ENCODE peak calls at places on chromosomes 1 and 21, in five cellular contexts. One of them, this sample, is unnamed.

GRCh38 chr1:226050133-226050532 is 12.4 kb upstream of the H3-3A start:
- DNase-seq in skeletal muscle cell: no peak
- DNase-seq in ovary: no peak
- DNase-seq in fibroblast of the aortic adventitia: no peak
- DNase-seq in effector memory CD4-positive, alpha-beta T cell: no peak
- DNase-seq in this sample: no peak

GRCh38 chr1:14915356-14916054 is 238.0 kb upstream of the TMEM51 start:
- DNase-seq in skeletal muscle cell: no peak
- DNase-seq in ovary: peak
- DNase-seq in fibroblast of the aortic adventitia: peak
- DNase-seq in effector memory CD4-positive, alpha-beta T cell: no peak
- DNase-seq in this sample: peak

GRCh38 chr1:114758251-114758832 is 558 bp upstream of the CSDE1 start:
- DNase-seq in skeletal muscle cell: no peak
- DNase-seq in ovary: no peak
- DNase-seq in fibroblast of the aortic adventitia: no peak
- DNase-seq in effector memory CD4-positive, alpha-beta T cell: no peak
- DNase-seq in this sample: no peak

GRCh38 chr1:108568589-108568988 is 8.7 kb downstream of the EEIG2 start:
- DNase-seq in skeletal muscle cell: no peak
- DNase-seq in ovary: no peak
- DNase-seq in fibroblast of the aortic adventitia: no peak
- DNase-seq in effector memory CD4-positive, alpha-beta T cell: no peak
- DNase-seq in this sample: no peak

GRCh38 chr1:225544283-225544682 is 108.6 kb downstream of the ENAH start:
- DNase-seq in skeletal muscle cell: no peak
- DNase-seq in ovary: no peak
- DNase-seq in fibroblast of the aortic adventitia: no peak
- DNase-seq in effector memory CD4-positive, alpha-beta T cell: no peak
- DNase-seq in this sample: no peak

GRCh38 chr1:231093158-231093922 is 53.3 kb upstream of the FAM89A start:
- DNase-seq in skeletal muscle cell: no peak
- DNase-seq in ovary: no peak
- DNase-seq in fibroblast of the aortic adventitia: peak
- DNase-seq in effector memory CD4-positive, alpha-beta T cell: no peak
- DNase-seq in this sample: no peak

GRCh38 chr1:114319480-114319879 is 165.8 kb upstream of the SYT6 start:
- DNase-seq in skeletal muscle cell: peak
- DNase-seq in ovary: no peak
- DNase-seq in fibroblast of the aortic adventitia: peak
- DNase-seq in effector memory CD4-positive, alpha-beta T cell: no peak
- DNase-seq in this sample: no peak

GRCh38 chr1:213457097-213457680 is 406.1 kb downstream of the RPS6KC1 start:
- DNase-seq in skeletal muscle cell: no peak
- DNase-seq in ovary: no peak
- DNase-seq in fibroblast of the aortic adventitia: peak
- DNase-seq in effector memory CD4-positive, alpha-beta T cell: no peak
- DNase-seq in this sample: no peak

GRCh38 chr1:43834280-43835140 is 99.1 kb upstream of the ARTN start:
- DNase-seq in skeletal muscle cell: no peak
- DNase-seq in ovary: no peak
- DNase-seq in fibroblast of the aortic adventitia: peak
- DNase-seq in effector memory CD4-positive, alpha-beta T cell: no peak
- DNase-seq in this sample: no peak

GRCh38 chr1:194181845-194182244 is 995.4 kb upstream of the B3GALT2 start:
- DNase-seq in skeletal muscle cell: no peak
- DNase-seq in ovary: no peak
- DNase-seq in fibroblast of the aortic adventitia: no peak
- DNase-seq in effector memory CD4-positive, alpha-beta T cell: no peak
- DNase-seq in this sample: no peak

GRCh38 chr1:24191860-24192259 is 4.8 kb upstream of the IFNLR1 start:
- DNase-seq in skeletal muscle cell: no peak
- DNase-seq in ovary: no peak
- DNase-seq in fibroblast of the aortic adventitia: peak
- DNase-seq in effector memory CD4-positive, alpha-beta T cell: no peak
- DNase-seq in this sample: no peak

GRCh38 chr1:228277491-228278431 is 69.9 kb downstream of the OBSCN start:
- DNase-seq in skeletal muscle cell: no peak
- DNase-seq in ovary: no peak
- DNase-seq in fibroblast of the aortic adventitia: no peak
- DNase-seq in effector memory CD4-positive, alpha-beta T cell: no peak
- DNase-seq in this sample: no peak

GRCh38 chr1:235872270-235872669 is 5.6 kb upstream of the LYST start:
- DNase-seq in skeletal muscle cell: no peak
- DNase-seq in ovary: no peak
- DNase-seq in fibroblast of the aortic adventitia: no peak
- DNase-seq in effector memory CD4-positive, alpha-beta T cell: no peak
- DNase-seq in this sample: no peak

GRCh38 chr21:43603641-43604504 is 55.4 kb downstream of the HSF2BP start:
- DNase-seq in skeletal muscle cell: peak
- DNase-seq in ovary: no peak
- DNase-seq in fibroblast of the aortic adventitia: peak
- DNase-seq in effector memory CD4-positive, alpha-beta T cell: no peak
- DNase-seq in this sample: peak

GRCh38 chr1:208641881-208642280 is 397.7 kb upstream of the PLXNA2 start:
- DNase-seq in skeletal muscle cell: no peak
- DNase-seq in ovary: no peak
- DNase-seq in fibroblast of the aortic adventitia: no peak
- DNase-seq in effector memory CD4-positive, alpha-beta T cell: no peak
- DNase-seq in this sample: no peak

GRCh38 chr1:195733826-195734225 is 874.4 kb downstream of the KCNT2 start:
- DNase-seq in skeletal muscle cell: no peak
- DNase-seq in ovary: no peak
- DNase-seq in fibroblast of the aortic adventitia: no peak
- DNase-seq in effector memory CD4-positive, alpha-beta T cell: no peak
- DNase-seq in this sample: peak

GRCh38 chr21:43866659-43867331 is 1.8 kb downstream of the AGPAT3 start:
- DNase-seq in skeletal muscle cell: no peak
- DNase-seq in ovary: peak
- DNase-seq in fibroblast of the aortic adventitia: no peak
- DNase-seq in effector memory CD4-positive, alpha-beta T cell: peak
- DNase-seq in this sample: no peak

GRCh38 chr1:224065455-224065854 is 48.5 kb upstream of the FBXO28 start:
- DNase-seq in skeletal muscle cell: no peak
- DNase-seq in ovary: no peak
- DNase-seq in fibroblast of the aortic adventitia: peak
- DNase-seq in effector memory CD4-positive, alpha-beta T cell: no peak
- DNase-seq in this sample: no peak

GRCh38 chr1:9161963-9162362 is 33.1 kb upstream of the GPR157 start:
- DNase-seq in skeletal muscle cell: no peak
- DNase-seq in ovary: no peak
- DNase-seq in fibroblast of the aortic adventitia: no peak
- DNase-seq in effector memory CD4-positive, alpha-beta T cell: no peak
- DNase-seq in this sample: no peak

GRCh38 chr1:180241716-180242544 is 11.9 kb downstream of the LHX4 start:
- DNase-seq in skeletal muscle cell: no peak
- DNase-seq in ovary: no peak
- DNase-seq in fibroblast of the aortic adventitia: no peak
- DNase-seq in effector memory CD4-positive, alpha-beta T cell: no peak
- DNase-seq in this sample: no peak

GRCh38 chr1:145891587-145892485 is 6.2 kb upstream of the ANKRD35 start:
- DNase-seq in skeletal muscle cell: peak
- DNase-seq in ovary: peak
- DNase-seq in fibroblast of the aortic adventitia: peak
- DNase-seq in effector memory CD4-positive, alpha-beta T cell: peak
- DNase-seq in this sample: peak

GRCh38 chr1:228020686-228021525 is 14.1 kb downstream of the WNT3A start:
- DNase-seq in skeletal muscle cell: no peak
- DNase-seq in ovary: peak
- DNase-seq in fibroblast of the aortic adventitia: no peak
- DNase-seq in effector memory CD4-positive, alpha-beta T cell: no peak
- DNase-seq in this sample: no peak

DNA sequence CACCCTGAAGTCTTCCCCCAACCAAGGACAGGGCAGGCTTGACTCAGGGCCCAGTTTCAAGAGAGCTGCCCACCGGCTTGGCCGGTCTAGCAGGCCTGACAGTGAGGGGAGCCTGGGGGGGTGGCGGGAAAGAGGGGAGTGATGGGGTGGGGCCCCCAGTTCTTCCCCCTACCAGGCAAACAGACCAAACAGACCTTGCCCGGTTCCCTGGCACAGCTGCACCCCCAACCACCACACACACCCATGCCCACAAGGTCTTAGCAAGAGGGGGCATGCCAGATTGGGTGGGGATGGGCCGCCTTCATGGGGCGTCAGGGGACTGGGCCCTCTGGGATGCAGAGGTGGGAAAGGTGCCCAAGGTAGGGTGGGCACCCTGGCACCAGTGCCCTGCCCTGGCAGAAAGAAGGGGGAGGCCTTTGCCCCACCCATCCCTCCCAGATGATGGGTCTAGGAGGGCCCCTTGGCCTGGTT is 8.9 kb downstream of the ZBTB7B start:
- DNase-seq in skeletal muscle cell: no peak
- DNase-seq in ovary: no peak
- DNase-seq in fibroblast of the aortic adventitia: no peak
- DNase-seq in effector memory CD4-positive, alpha-beta T cell: no peak
- DNase-seq in this sample: no peak
- H3K4me3 ChIP-seq in skeletal muscle cell: no peak
- H3K4me3 ChIP-seq in ovary: no peak
- H3K4me3 ChIP-seq in fibroblast of the aortic adventitia: no peak
- H3K4me3 ChIP-seq in effector memory CD4-positive, alpha-beta T cell: peak
- H3K4me3 ChIP-seq in this sample: no peak

DNA sequence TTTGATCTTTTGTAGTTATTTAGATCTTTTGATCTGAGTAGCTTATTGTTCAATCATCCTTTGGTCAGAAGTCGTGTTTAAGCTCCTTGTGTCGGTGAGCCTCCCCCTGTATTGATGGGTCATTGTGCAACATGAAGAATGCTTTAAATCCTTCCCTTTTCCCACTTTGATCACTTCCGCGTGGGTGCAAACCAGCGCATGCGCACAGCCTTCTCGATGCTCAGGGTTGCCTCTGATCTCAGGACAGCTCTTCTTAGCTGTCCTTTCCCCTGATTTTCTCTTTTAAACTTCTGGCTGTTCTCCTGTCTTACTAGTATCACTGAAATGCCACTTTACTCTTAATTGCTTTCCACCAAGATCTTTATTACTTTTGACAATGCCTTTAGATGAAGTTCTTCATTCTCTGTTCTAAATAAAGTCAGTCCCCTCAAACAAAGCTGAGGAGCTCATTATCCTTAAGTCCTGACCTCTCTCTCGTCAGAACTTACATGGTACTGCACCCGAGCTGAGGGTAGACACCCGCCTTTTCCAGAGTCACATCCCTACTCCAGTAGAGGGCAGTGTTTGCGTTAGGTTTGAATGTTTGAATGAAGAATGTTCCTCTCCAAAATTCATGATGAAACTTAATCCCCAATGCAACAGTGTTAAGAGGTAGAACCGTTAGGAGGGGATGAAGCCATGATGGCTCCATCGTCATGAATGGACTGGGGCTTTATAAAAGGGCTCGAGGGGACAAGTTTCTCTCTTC is 547.9 kb upstream of the TMPRSS15 start:
- DNase-seq in skeletal muscle cell: no peak
- DNase-seq in ovary: no peak
- DNase-seq in fibroblast of the aortic adventitia: no peak
- DNase-seq in effector memory CD4-positive, alpha-beta T cell: no peak
- DNase-seq in this sample: peak
- H3K4me3 ChIP-seq in skeletal muscle cell: no peak
- H3K4me3 ChIP-seq in ovary: no peak
- H3K4me3 ChIP-seq in fibroblast of the aortic adventitia: no peak
- H3K4me3 ChIP-seq in effector memory CD4-positive, alpha-beta T cell: no peak
- H3K4me3 ChIP-seq in this sample: no peak

DNA sequence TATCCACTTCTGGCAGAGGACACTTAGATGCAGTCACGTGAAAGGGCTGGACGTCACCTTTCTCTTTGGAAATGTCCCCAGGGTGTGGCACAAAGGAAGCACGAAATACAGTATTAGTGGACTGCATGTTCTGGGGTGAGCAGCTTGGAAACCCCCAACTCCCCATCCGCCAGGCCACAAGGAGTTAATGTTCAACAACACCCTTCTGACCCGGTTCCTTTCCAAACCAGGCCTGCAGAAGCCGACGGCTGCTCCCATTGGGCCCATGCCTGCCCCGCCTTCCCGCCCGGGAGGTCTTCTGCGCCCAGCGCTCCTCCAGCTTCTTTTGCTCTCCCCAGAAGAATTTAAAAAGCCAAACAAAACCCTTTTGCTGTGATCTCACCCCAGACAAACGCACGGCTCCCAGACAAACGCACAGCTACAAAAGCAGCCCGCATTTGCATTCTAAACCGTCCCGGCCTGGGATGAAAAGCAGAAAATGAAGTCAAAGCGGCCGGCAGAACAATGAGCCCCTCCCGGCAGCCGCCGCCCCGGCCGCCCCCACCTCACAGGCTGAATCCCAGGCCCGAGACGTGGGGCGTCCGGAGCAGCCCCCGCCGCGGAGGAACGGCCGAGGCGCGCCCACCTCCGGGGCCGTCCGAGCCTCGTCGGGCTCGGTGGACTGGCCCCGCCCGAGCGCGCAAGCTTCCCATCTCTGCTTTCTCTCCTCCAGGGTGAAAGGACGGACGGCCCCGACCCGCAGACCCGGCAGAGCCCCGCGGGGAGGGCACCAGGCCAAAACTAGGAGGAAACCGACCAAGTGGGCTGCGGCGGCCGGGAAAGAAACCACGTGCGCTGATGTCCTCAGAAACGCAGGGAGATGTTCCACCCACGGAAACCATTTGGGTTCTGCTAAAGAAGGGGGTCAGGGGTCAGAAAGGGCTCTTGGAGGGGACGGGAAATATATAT is 101.9 kb downstream of the PLPP3 start:
- DNase-seq in skeletal muscle cell: no peak
- DNase-seq in ovary: peak
- DNase-seq in fibroblast of the aortic adventitia: peak
- DNase-seq in effector memory CD4-positive, alpha-beta T cell: no peak
- DNase-seq in this sample: no peak
- H3K4me3 ChIP-seq in skeletal muscle cell: peak
- H3K4me3 ChIP-seq in ovary: peak
- H3K4me3 ChIP-seq in fibroblast of the aortic adventitia: peak
- H3K4me3 ChIP-seq in effector memory CD4-positive, alpha-beta T cell: no peak
- H3K4me3 ChIP-seq in this sample: no peak

GRCh38 chr1:156193488-156194299 is at the start of gene SLC25A44:
- DNase-seq in skeletal muscle cell: peak
- DNase-seq in ovary: peak
- DNase-seq in fibroblast of the aortic adventitia: peak
- DNase-seq in effector memory CD4-positive, alpha-beta T cell: peak
- DNase-seq in this sample: peak

GRCh38 chr1:156193208-156193487 is 756 bp upstream of the SLC25A44 start:
- DNase-seq in skeletal muscle cell: no peak
- DNase-seq in ovary: no peak
- DNase-seq in fibroblast of the aortic adventitia: no peak
- DNase-seq in effector memory CD4-positive, alpha-beta T cell: no peak
- DNase-seq in this sample: no peak

GRCh38 chr1:156196445-156196844 is 2.5 kb downstream of the SLC25A44 start:
- DNase-seq in skeletal muscle cell: no peak
- DNase-seq in ovary: no peak
- DNase-seq in fibroblast of the aortic adventitia: no peak
- DNase-seq in effector memory CD4-positive, alpha-beta T cell: no peak
- DNase-seq in this sample: no peak

GRCh38 chr1:156194300-156194652 is 372 bp downstream of the SLC25A44 start:
- DNase-seq in skeletal muscle cell: no peak
- DNase-seq in ovary: no peak
- DNase-seq in fibroblast of the aortic adventitia: peak
- DNase-seq in effector memory CD4-positive, alpha-beta T cell: no peak
- DNase-seq in this sample: no peak

DNA sequence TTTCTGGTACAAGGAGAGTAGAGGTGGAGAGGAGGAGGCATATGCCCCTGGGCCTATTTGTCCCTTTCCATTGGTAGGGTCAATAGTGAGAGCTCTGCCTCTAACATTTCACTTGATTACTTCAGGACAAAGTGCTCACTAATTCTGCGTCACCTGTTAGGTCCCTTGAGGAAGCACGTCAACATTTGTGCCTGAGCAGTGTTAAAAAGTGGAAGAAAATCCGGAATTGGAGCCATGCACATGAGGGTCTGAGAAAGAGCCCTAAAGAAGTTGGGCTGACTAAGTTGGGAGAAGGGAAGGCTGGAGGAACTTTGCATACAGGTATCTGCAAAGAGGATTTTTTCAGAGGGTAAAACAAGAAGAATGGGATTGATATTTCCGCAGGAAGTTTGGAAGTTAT is 1.9 kb downstream of the SLC25A44 start:
- DNase-seq in skeletal muscle cell: no peak
- DNase-seq in ovary: no peak
- DNase-seq in fibroblast of the aortic adventitia: no peak
- DNase-seq in effector memory CD4-positive, alpha-beta T cell: no peak
- DNase-seq in this sample: no peak
- H3K4me3 ChIP-seq in skeletal muscle cell: no peak
- H3K4me3 ChIP-seq in ovary: no peak
- H3K4me3 ChIP-seq in fibroblast of the aortic adventitia: no peak
- H3K4me3 ChIP-seq in effector memory CD4-positive, alpha-beta T cell: no peak
- H3K4me3 ChIP-seq in this sample: no peak

This sample was measured in Jurkat, Clone E6-1.